ENCODE peak calls at places on chromosome 19, in six cellular contexts. V, D, J, B, W and L are unnamed samples.

GRCh38 chr19:10424011-10424637 is 3.8 kb downstream of the PDE4A start:
- DNase-seq in V (peak; percentile 83), D (peak; percentile 92), J (peak; percentile 88), B (peak; percentile 90), W (peak; percentile 74), L (peak; percentile 57)

GRCh38 chr19:1416014-1416841 is 8.8 kb downstream of the DAZAP1 start:
- DNase-seq in V (no peak), D (no peak), J (no peak), B (no peak), W (no peak), L (no peak)

GRCh38 chr19:5225486-5226345 is 114.9 kb downstream of the PTPRS start:
- DNase-seq in V (no peak), D (peak; percentile 81), J (no peak), B (peak; percentile 39), W (no peak), L (no peak)

GRCh38 chr19:37969695-37970094 is 62.7 kb downstream of the SIPA1L3 start:
- DNase-seq in V (no peak), D (no peak), J (no peak), B (no peak), W (no peak), L (no peak)

GRCh38 chr19:21607453-21607852 is 102.1 kb downstream of the ZNF429 start:
- DNase-seq in V (no peak), D (no peak), J (no peak), B (no peak), W (no peak), L (no peak)

GRCh38 chr19:10339380-10339960 is at the start of gene ICAM3:
- DNase-seq in V (no peak), D (no peak), J (no peak), B (no peak), W (no peak), L (no peak)

GRCh38 chr19:4971424-4971793 is 2.5 kb downstream of the KDM4B start:
- DNase-seq in V (no peak), D (peak; percentile 72), J (no peak), B (no peak), W (peak; percentile 18), L (no peak)

GRCh38 chr19:3041756-3042517 is 12.9 kb upstream of the TLE2 start:
- DNase-seq in V (no peak), D (no peak), J (no peak), B (peak; percentile 56), W (no peak), L (no peak)

GRCh38 chr19:55259540-55260210 is 858 bp upstream of the PPP6R1 start:
- DNase-seq in V (no peak), D (no peak), J (no peak), B (no peak), W (no peak), L (no peak)

GRCh38 chr19:50858896-50859295 is 4.2 kb downstream of the KLK3 start:
- DNase-seq in V (no peak), D (peak; percentile 61), J (no peak), B (no peak), W (no peak), L (no peak)

GRCh38 chr19:3981736-3982681 is 3.3 kb downstream of the EEF2 start:
- DNase-seq in V (peak; percentile 24), D (no peak), J (no peak), B (no peak), W (no peak), L (no peak)

GRCh38 chr19:44344255-44344654 is 12.2 kb downstream of the ZNF112 start:
- DNase-seq in V (no peak), D (no peak), J (no peak), B (no peak), W (no peak), L (no peak)

GRCh38 chr19:55656552-55656951 is 1.7 kb downstream of the U2AF2 start:
- DNase-seq in V (no peak), D (no peak), J (no peak), B (no peak), W (no peak), L (no peak)

GRCh38 chr19:53865918-53866696 is 1.6 kb upstream of the MYADM start:
- DNase-seq in V (peak; percentile 83), D (peak; percentile 74), J (peak; percentile 77), B (peak; percentile 91), W (peak; percentile 80), L (peak; percentile 64)

GRCh38 chr19:1980782-1981181 is 34.7 kb downstream of the BTBD2 start:
- DNase-seq in V (no peak), D (no peak), J (no peak), B (no peak), W (no peak), L (no peak)

GRCh38 chr19:49767380-49767779 is 579 bp downstream of the AP2A1 start:
- DNase-seq in V (no peak), D (no peak), J (no peak), B (peak; percentile 59), W (peak; percentile 19), L (no peak)

GRCh38 chr19:31715249-31715944 is 366.2 kb upstream of the TSHZ3 start:
- DNase-seq in V (peak; percentile 40), D (no peak), J (no peak), B (no peak), W (peak; percentile 45), L (no peak)

GRCh38 chr19:43575955-43576451 is 402 bp downstream of the PINLYP start:
- DNase-seq in V (no peak), D (no peak), J (no peak), B (no peak), W (peak; percentile 4), L (no peak)

GRCh38 chr19:14407889-14408640 is 11.1 kb downstream of the DDX39A start:
- DNase-seq in V (no peak), D (no peak), J (no peak), B (no peak), W (no peak), L (no peak)

GRCh38 chr19:1767464-1767933 is 14.2 kb downstream of the ONECUT3 start:
- DNase-seq in V (peak; percentile 37), D (peak; percentile 79), J (no peak), B (peak; percentile 67), W (peak; percentile 32), L (no peak)

GRCh38 chr19:1768248-1768647 is 14.9 kb downstream of the ONECUT3 start:
- DNase-seq in V (no peak), D (peak; percentile 93), J (no peak), B (peak; percentile 75), W (no peak), L (no peak)

GRCh38 chr19:17429661-17430101 is 9.8 kb downstream of the MVB12A start:
- DNase-seq in V (peak; percentile 61), D (no peak), J (no peak), B (no peak), W (no peak), L (no peak)

GRCh38 chr19:44636439-44637389 is 7.0 kb upstream of the PVR start:
- DNase-seq in V (no peak), D (no peak), J (no peak), B (no peak), W (no peak), L (no peak)

GRCh38 chr19:35862528-35862927 is 5.8 kb downstream of the KIRREL2 start:
- DNase-seq in V (no peak), D (no peak), J (no peak), B (no peak), W (no peak), L (no peak)

GRCh38 chr19:45001087-45001739 is at the start of gene RELB:
- DNase-seq in V (peak; percentile 98), D (peak; percentile 97), J (peak; percentile 96), B (peak; percentile 98), W (peak; percentile 95), L (peak; percentile 78)

GRCh38 chr19:34838248-34838647 is 65.2 kb upstream of the ZNF599 start:
- DNase-seq in V (no peak), D (no peak), J (no peak), B (peak; percentile 49), W (peak; percentile 25), L (no peak)

GRCh38 chr19:3671680-3672574 is 28.3 kb downstream of the PIP5K1C start:
- DNase-seq in V (no peak), D (no peak), J (no peak), B (no peak), W (peak; percentile 36), L (peak; percentile 54)

GRCh38 chr19:23777216-23777615 is 18.5 kb upstream of the ZNF681 start:
- DNase-seq in V (no peak), D (no peak), J (no peak), B (no peak), W (no peak), L (no peak)

DNA sequence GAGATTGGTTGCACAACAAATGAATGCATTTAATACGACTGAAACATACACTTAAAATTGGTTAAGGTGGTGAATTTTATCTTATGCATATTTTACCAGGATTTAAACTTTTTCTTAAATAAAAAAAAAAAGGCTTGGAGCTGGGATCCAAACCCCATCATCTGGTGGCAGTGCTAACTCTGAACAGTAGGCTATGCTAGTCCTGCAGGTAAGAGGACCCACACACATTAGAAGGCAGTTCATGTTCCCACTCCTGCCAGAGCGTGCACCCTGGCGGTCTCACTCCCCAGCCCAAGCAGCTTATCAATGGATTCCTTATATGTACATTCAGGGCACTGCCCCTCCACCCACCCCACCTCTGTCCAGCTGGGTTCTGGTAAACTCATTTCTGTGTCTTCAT is 31.3 kb upstream of the CEBPA start:
- DNase-seq in V (no peak), D (no peak), J (no peak), B (no peak), W (no peak), L (no peak)
- TF ChIP-seq CTCF in V (no peak), D (no peak), J (no peak), B (no peak), W (no peak), L (no peak)

GRCh38 chr19:16034180-16034579 is 42.1 kb upstream of the TPM4 start:
- DNase-seq in V (no peak), D (no peak), J (no peak), B (no peak), W (no peak), L (no peak)
- TF ChIP-seq CTCF in V (no peak), D (no peak), J (no peak), B (no peak), W (no peak), L (no peak)

GRCh38 chr19:41161903-41162302 is 31.1 kb upstream of the CYP2S1 start:
- DNase-seq in V (no peak), D (peak; percentile 73), J (no peak), B (no peak), W (no peak), L (no peak)

GRCh38 chr19:41154060-41154459 is 39.0 kb upstream of the CYP2S1 start:
- DNase-seq in V (no peak), D (no peak), J (no peak), B (no peak), W (no peak), L (no peak)

GRCh38 chr19:41159861-41160260 is 33.2 kb upstream of the CYP2S1 start:
- DNase-seq in V (no peak), D (no peak), J (no peak), B (no peak), W (no peak), L (no peak)

DNA sequence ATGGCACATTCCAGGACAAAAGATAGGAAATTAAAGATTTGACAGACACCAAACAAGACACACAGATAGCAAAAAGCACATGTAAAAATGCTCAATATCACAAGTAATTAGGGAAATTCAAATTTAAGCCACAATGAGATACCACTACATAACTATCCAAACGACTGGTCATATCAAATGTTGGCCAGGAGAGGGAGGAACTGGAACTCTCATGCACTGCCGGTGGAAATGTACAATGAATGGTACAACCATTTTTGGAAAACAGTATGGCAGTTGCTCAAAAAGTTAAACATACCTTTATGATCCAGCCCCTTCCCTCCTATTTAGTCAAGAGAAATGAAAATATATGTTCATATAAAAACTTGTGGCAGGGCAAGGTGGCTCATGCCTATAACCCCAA is 36.8 kb upstream of the CYP2S1 start:
- DNase-seq in V (no peak), D (no peak), J (no peak), B (no peak), W (no peak), L (no peak)
- TF ChIP-seq CTCF in V (no peak), D (no peak), J (no peak), B (no peak), W (peak; percentile 13), L (peak; percentile 59)

GRCh38 chr19:56725829-56726424 is 54.4 kb upstream of the ZNF835 start:
- DNase-seq in V (no peak), D (no peak), J (no peak), B (no peak), W (no peak), L (no peak)
- TF ChIP-seq CTCF in V (no peak), D (no peak), J (peak; percentile 35), B (no peak), W (no peak), L (peak; percentile 46)